ENCODE peak calls at places on chromosomes 16 and 17, in five cellular contexts. I is psoas muscle, C is colonic mucosa, V is IMR-90, P is cardiac muscle cell. M is an unnamed sample. For H3K9me3 and H3K27me3, the result is how much of the 10 kb centered on the place peaks cover.

GRCh38 chr16:87389245-87389644 is 2.9 kb upstream of the MAP1LC3B start:
- DNase-seq in I (no peak), C (no peak), V (no peak), P (no peak), M (no peak)

GRCh38 chr16:1080801-1081733 is 8.5 kb downstream of the SSTR5 start:
- DNase-seq in I (no peak), C (no peak), V (no peak), P (no peak), M (no peak)

GRCh38 chr16:84421081-84421937 is 53.0 kb downstream of the ATP2C2 start:
- DNase-seq in I (no peak), C (no peak), V (no peak), P (no peak), M (no peak)

GRCh38 chr16:2046889-2047329 is 725 bp downstream of the NTHL1 start:
- DNase-seq in I (no peak), C (no peak), V (no peak), P (no peak), M (no peak)

GRCh38 chr17:45784293-45784582 is at the start of gene CRHR1:
- DNase-seq in I (no peak), C (no peak), V (no peak), P (no peak), M (no peak)

GRCh38 chr17:44210342-44211192 is 8.9 kb downstream of the UBTF start:
- DNase-seq in I (peak), C (peak), V (peak), P (peak), M (peak)

GRCh38 chr16:81901483-81901882 is 109.8 kb downstream of the SDR42E1 start:
- DNase-seq in I (no peak), C (no peak), V (no peak), P (no peak), M (no peak)

GRCh38 chr16:88473666-88474534 is 20.8 kb downstream of the ZFPM1 start:
- DNase-seq in I (no peak), C (no peak), V (peak), P (peak), M (no peak)

GRCh38 chr17:57746221-57746620 is 1.1 kb upstream of the CCDC182 start:
- DNase-seq in I (no peak), C (no peak), V (no peak), P (no peak), M (no peak)

GRCh38 chr16:7268182-7268581 is 64.5 kb upstream of the RBFOX1 start:
- DNase-seq in I (no peak), C (peak), V (no peak), P (no peak), M (no peak)

GRCh38 chr16:85881436-85881835 is 17.5 kb upstream of the IRF8 start:
- DNase-seq in I (no peak), C (no peak), V (no peak), P (no peak), M (no peak)

GRCh38 chr16:69563605-69564580 is 1.9 kb upstream of the NFAT5 start:
- DNase-seq in I (no peak), C (peak), V (peak), P (peak), M (peak)

GRCh38 chr17:64348666-64349065 is 42.0 kb downstream of the PECAM1 start:
- DNase-seq in I (no peak), C (no peak), V (no peak), P (no peak), M (no peak)

GRCh38 chr16:74700206-74701040 is at the start of gene MLKL:
- DNase-seq in I (peak), C (peak), V (peak), P (peak), M (peak)

GRCh38 chr16:82011199-82011641 is at the start of gene SDR42E1:
- DNase-seq in I (no peak), C (peak), V (no peak), P (no peak), M (peak)

GRCh38 chr17:12665263-12666210 is at the start of gene MYOCD:
- DNase-seq in I (peak), C (peak), V (peak), P (peak), M (no peak)

GRCh38 chr16:85549766-85550421 is 63.2 kb upstream of the GSE1 start:
- DNase-seq in I (no peak), C (no peak), V (no peak), P (no peak), M (no peak)

GRCh38 chr17:39016193-39017153 is 49.3 kb upstream of the FBXO47 start:
- DNase-seq in I (no peak), C (no peak), V (peak), P (peak), M (peak)

GRCh38 chr16:27305342-27305741 is 8.4 kb upstream of the IL4R start:
- DNase-seq in I (no peak), C (no peak), V (no peak), P (peak), M (no peak)

GRCh38 chr16:3182608-3183444 is 5.2 kb upstream of the OR1F1 start:
- DNase-seq in I (no peak), C (peak), V (peak), P (peak), M (no peak)

GRCh38 chr16:11916524-11917285 is 949 bp upstream of the GSPT1 start:
- DNase-seq in I (no peak), C (peak), V (peak), P (peak), M (no peak)
- H3K27ac ChIP-seq in I (peak), C (peak), V (peak), P (no peak), M (peak)

GRCh38 chr17:70434536-70435490 is 265.5 kb downstream of the KCNJ2 start:
- DNase-seq in I (no peak), C (peak), V (no peak), P (peak), M (no peak)

GRCh38 chr17:70437656-70438055 is 268.3 kb downstream of the KCNJ2 start:
- DNase-seq in I (no peak), C (no peak), V (no peak), P (no peak), M (no peak)
- H3K9me3 ChIP-seq in I (under half), C (under half), V (under half), P (under half), M (under half)

DNA sequence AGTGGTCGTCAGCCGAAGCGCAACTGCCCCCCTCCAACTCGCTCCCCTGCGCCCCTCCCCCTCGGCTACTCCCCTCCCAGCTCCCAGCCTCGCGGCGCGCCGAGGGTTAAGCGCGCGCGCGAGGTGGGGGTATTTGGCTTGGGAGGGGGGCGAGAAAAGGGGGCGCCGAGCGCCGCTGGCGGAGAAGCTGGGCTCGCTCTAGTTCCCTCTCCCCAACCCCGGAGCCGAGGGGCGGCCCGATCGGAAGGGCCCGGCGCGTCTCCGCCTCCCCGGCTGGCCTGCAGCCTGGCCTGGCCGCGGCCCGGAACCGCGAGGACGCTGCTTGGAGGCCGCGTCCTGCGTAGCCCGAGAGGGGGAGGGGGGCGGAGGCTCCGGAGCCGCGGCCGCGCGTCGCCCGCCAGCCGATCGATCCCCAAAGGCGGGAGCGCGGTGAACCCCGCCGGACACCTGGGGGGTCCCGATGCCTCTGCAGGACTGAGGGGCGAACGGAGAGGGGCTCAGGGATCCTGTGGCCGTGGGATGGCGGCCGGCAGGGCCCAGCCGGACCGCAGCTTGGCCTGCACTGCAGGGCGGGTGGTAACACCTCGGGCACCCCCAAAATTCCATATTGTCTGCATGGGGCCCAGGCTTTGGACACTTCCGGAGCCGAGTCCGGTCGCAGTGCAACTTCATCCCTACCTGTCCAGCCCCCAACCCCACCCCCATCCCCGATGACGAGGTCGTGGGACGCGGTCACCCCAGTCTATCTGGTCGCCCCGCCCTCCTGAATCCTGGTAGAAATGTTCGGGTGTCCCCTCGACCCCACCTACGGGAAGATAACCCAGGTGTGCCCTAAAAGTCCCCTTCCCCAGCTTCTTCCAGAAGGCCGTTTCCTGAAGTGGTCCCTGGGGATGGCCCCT is 4.9 kb upstream of the CBX4 start:
- DNase-seq in I (peak), C (peak), V (peak), P (peak), M (no peak)
- H3K27me3 ChIP-seq in I (half or more), C (under half), V (under half), P (half or more), M (under half)

GRCh38 chr16:14476183-14476582 is 153.9 kb downstream of the PARN start:
- DNase-seq in I (no peak), C (no peak), V (no peak), P (no peak), M (no peak)
- H3K27ac ChIP-seq in I (no peak), C (no peak), V (no peak), P (no peak), M (no peak)